ENCODE peak calls at places on chromosome 6, in five cellular contexts. L, R, I, O and F are unnamed samples.

GRCh38 chr6:124795879-124796838 is 166.1 kb upstream of the RNF217 start:
- DNase-seq in O (no peak), L (no peak), I (no peak), R (peak; percentile 41), F (no peak)

GRCh38 chr6:160173806-160174205 is 52.2 kb downstream of the SLC22A1 start:
- DNase-seq in O (no peak), R (no peak), L (no peak), I (no peak), F (no peak)

GRCh38 chr6:137286926-137287325 is 67.7 kb upstream of the IFNGR1 start:
- DNase-seq in I (no peak), L (no peak), O (no peak), R (no peak), F (no peak)

GRCh38 chr6:133892444-133893323 is 3.8 kb downstream of the TCF21 start:
- DNase-seq in O (no peak), I (no peak), L (no peak), R (no peak), F (peak; percentile 15)

GRCh38 chr6:13572240-13572639 is 2.2 kb upstream of the SIRT5 start:
- DNase-seq in R (no peak), I (no peak), L (no peak), O (no peak), F (no peak)

GRCh38 chr6:144055121-144055931 is 40.0 kb downstream of the SF3B5 start:
- DNase-seq in L (no peak), I (no peak), O (no peak), R (peak; percentile 11), F (peak; percentile 57)

GRCh38 chr6:797479-798077 is 104.6 kb upstream of the EXOC2 start:
- DNase-seq in R (peak; percentile 49), O (no peak), I (no peak), L (no peak), F (peak; percentile 53)

GRCh38 chr6:165689699-165690098 is 26.7 kb upstream of the PDE10A start:
- DNase-seq in L (no peak), R (no peak), I (no peak), O (no peak), F (no peak)

GRCh38 chr6:25165181-25165580 is 114.0 kb upstream of the CARMIL1 start:
- DNase-seq in L (no peak), I (no peak), R (no peak), O (no peak), F (no peak)

GRCh38 chr6:111658445-111659154 is 52.9 kb upstream of the TRAF3IP2 start:
- DNase-seq in R (peak; percentile 34), L (no peak), I (no peak), O (no peak), F (no peak)

GRCh38 chr6:53956068-53956711 is 155.1 kb upstream of the MLIP start:
- DNase-seq in I (no peak), L (peak; percentile 83), O (no peak), R (peak; percentile 64), F (peak; percentile 12)

GRCh38 chr6:121142093-121142492 is 192.2 kb downstream of the TBC1D32 start:
- DNase-seq in R (no peak), O (no peak), I (no peak), L (no peak), F (no peak)

GRCh38 chr6:32953775-32954174 is 878 bp upstream of the HLA-DMA start:
- DNase-seq in R (no peak), I (no peak), L (no peak), O (no peak), F (no peak)

GRCh38 chr6:28866342-28867077 is 57.3 kb downstream of the TRIM27 start:
- DNase-seq in I (peak; percentile 78), L (peak; percentile 93), R (no peak), O (no peak), F (peak; percentile 37)

GRCh38 chr6:135600086-135600702 is 102.7 kb upstream of the AHI1 start:
- DNase-seq in L (no peak), O (no peak), I (no peak), R (no peak), F (no peak)

GRCh38 chr6:93964296-93964695 is 544.9 kb upstream of the EPHA7 start:
- DNase-seq in I (no peak), R (no peak), O (no peak), L (no peak), F (no peak)

GRCh38 chr6:20661721-20662120 is 127.5 kb downstream of the CDKAL1 start:
- DNase-seq in R (no peak), I (no peak), O (no peak), L (no peak), F (no peak)

GRCh38 chr6:8177721-8178120 is 75.4 kb upstream of the EEF1E1 start:
- DNase-seq in L (no peak), R (no peak), I (no peak), O (no peak), F (no peak)

GRCh38 chr6:11050735-11051134 is 6.6 kb upstream of the ELOVL2 start:
- DNase-seq in L (no peak), I (no peak), O (no peak), R (no peak), F (no peak)

GRCh38 chr6:79416931-79417330 is 120.3 kb downstream of the LCA5 start:
- DNase-seq in L (no peak), O (no peak), I (no peak), R (no peak), F (no peak)

GRCh38 chr6:26204332-26205160 is 117.3 kb downstream of the HFE start:
- DNase-seq in I (peak; percentile 89), L (peak; percentile 89), R (peak; percentile 99), O (peak; percentile 85), F (peak; percentile 82)
- TF ChIP-seq CTCF in I (peak; percentile 55), L (peak; percentile 31), R (peak; percentile 50), O (peak; percentile 32), F (peak; percentile 33)

GRCh38 chr6:107636486-107636885 is 146.6 kb downstream of the SOBP start:
- DNase-seq in R (no peak), O (no peak), I (no peak), L (no peak), F (no peak)
- TF ChIP-seq CTCF in R (no peak), O (no peak), I (peak; percentile 22), L (no peak), F (no peak)

GRCh38 chr6:149860834-149861602 is 3.1 kb downstream of the LRP11 start:
- DNase-seq in O (no peak), R (no peak), L (peak; percentile 68), I (no peak), F (no peak)
- TF ChIP-seq CTCF in O (no peak), R (peak; percentile 21), L (peak; percentile 6), I (no peak), F (no peak)

DNA sequence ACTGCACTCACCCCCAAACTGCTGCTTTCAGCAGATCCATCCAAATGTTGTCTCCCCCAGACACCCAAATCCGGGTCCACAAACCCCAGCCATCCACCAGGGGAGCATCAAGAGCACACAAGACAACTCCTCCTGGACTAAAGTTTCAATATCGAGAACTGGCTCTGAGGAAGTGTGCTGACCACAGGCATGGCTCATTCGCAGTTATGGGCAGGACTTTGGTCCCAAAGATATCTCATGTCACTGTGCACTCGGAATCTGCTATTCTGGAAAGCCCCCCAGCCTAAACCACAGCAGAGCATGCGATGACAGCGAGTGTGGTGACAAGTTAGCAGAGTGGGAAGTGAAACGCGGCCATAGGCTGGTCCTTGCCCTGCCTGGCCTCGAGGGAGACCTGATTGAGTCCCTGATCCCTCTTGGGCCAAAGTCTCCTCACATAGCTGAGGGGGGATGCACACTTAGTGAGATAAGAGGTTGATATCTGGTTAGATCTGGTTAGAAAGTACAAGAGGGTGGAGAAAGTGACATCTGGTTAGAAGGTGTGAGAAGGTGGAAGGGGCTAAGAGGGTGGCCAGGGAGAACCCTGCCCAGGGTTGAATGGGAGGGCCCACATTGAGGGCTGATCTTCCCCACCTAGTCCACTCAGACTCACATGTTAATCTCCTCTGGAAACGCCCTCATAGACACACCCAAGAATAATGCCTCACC is 149.7 kb downstream of the MRPL14 start:
- DNase-seq in R (no peak), I (peak; percentile 65), O (no peak), L (no peak), F (peak; percentile 59)
- TF ChIP-seq CTCF in R (no peak), I (peak; percentile 45), O (no peak), L (no peak), F (peak; percentile 7)

DNA sequence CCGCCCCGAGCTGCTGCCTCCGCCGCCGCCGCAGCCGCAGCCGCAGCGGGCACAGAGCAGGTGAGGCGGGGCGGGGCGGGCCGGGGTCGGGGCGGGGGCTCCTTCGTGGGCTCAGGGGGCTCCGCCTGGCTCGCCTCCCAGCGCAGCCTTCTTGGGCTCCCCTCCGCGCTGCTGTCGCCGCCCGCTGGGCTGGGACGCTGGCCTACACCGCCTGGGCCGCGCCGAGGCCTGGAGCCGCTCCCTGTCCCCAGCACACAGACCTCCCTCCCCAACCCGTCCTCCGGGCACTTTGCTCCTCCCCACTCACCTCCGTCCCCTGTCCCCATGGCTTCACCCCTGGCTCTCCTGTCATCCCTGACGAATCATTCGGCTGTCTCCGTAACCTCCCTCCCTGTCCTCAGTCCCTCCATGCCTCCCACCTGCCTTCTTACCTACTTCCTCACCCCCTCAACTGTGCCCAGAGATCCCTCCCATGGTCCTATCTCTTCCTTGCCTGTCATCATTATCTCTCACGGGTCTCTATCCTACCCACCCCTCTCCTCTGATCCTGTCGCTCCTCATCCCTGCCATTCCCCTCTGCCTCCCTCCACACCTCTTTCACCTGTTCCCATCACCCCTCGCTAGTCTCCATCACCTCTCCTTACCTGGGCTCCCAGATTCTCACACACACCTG is 504 bp downstream of the TTBK1 start:
- DNase-seq in I (no peak), L (no peak), O (no peak), R (no peak), F (no peak)
- TF ChIP-seq CTCF in I (no peak), L (no peak), O (no peak), R (no peak), F (no peak)

DNA sequence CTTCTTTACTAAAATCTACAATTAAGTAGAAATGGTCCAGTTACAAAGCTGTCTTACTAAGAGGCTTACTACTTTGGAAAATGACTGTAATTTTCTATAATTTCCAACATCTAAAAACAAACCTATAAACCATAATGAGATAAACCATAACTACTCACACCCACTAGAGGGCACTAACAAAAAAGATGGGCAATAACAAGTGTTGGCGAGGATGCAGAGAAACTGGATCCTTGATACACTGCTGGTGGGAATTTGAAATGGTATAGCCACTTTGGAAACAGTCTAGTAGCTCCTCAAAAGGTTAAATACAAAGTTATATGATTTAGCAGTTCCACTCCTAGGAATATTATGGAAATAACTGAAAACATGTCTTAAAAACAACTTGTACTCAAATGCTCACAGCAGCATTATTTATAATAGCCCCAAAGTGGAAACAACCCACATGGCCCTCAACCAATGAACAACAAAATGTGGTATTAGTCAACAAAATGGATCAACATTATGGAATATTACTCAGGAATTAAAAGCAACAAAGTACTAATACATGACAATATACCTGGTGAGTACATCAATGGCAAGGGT is 50.6 kb downstream of the GJA10 start:
- DNase-seq in L (no peak), I (no peak), O (no peak), R (no peak), F (no peak)
- TF ChIP-seq CTCF in L (peak; percentile 45), I (peak; percentile 43), O (peak; percentile 18), R (peak; percentile 26), F (peak; percentile 49)